ENCODE peak calls at places on chromosomes 6 and 20, in six cellular contexts. T, V, X, J, O and A are unnamed samples.

GRCh38 chr20:17810847-17811604 is 111.3 kb downstream of the BANF2 start:
- DNase-seq in X (no peak), V (no peak), T (no peak), J (no peak), O (no peak), A (no peak)

GRCh38 chr6:45946887-45947286 is 68.8 kb downstream of the CLIC5 start:
- DNase-seq in X (no peak), T (no peak), O (no peak), J (no peak), V (no peak), A (no peak)

GRCh38 chr6:156699017-156699421 is 78.2 kb upstream of the ARID1B start:
- DNase-seq in O (no peak), T (peak; percentile 72), X (no peak), J (peak; percentile 91), V (no peak), A (peak; percentile 4)

GRCh38 chr6:150177260-150178246 is 34.7 kb downstream of the PPP1R14C start:
- DNase-seq in V (peak; percentile 46), T (no peak), X (no peak), J (no peak), O (peak; percentile 88), A (no peak)

GRCh38 chr20:31760457-31761240 is 21.6 kb downstream of the TPX2 start:
- DNase-seq in O (no peak), V (no peak), J (peak; percentile 18), X (no peak), T (peak; percentile 43), A (no peak)

GRCh38 chr6:40844241-40844640 is 194.8 kb downstream of the UNC5CL start:
- DNase-seq in V (no peak), O (no peak), T (no peak), X (no peak), J (no peak), A (no peak)

GRCh38 chr6:133730881-133731280 is 158.0 kb upstream of the TCF21 start:
- DNase-seq in J (peak; percentile 11), T (no peak), O (no peak), X (no peak), V (no peak), A (no peak)

GRCh38 chr20:36883972-36884535 is 8.1 kb downstream of the TLDC2 start:
- DNase-seq in O (no peak), T (no peak), V (no peak), X (no peak), J (no peak), A (no peak)

GRCh38 chr6:70299456-70299855 is 3.4 kb downstream of the COL9A1 start:
- DNase-seq in V (no peak), J (peak; percentile 11), T (no peak), O (peak; percentile 59), X (no peak), A (no peak)

GRCh38 chr6:113306552-113307145 is 550.5 kb upstream of the MARCKS start:
- DNase-seq in V (peak; percentile 60), O (peak; percentile 63), J (peak; percentile 68), T (no peak), X (no peak), A (peak; percentile 81)

DNA sequence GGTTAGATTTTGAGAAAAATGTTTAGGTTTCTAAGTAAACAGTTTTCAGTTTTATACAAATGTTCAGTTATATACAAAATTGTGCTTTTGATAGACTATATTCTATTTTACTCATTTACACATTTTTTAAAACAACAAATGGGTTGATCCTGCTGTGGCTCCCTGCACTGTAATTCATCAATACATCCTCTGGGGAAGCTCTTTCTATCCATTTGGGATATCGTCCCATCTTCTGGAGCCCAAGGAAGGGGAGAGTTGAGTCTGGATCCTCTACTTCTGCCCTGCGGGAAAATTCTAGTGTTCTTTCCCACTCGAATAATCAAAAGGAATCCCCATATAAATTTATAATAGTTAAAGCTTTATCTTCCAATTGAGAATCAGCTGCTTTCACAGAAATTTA is 75.0 kb downstream of the SYCP2L start:
- DNase-seq in X (no peak), T (no peak), J (no peak), O (no peak), V (no peak), A (no peak)
- TF ChIP-seq CTCF in X (no peak), T (peak; percentile 8), J (peak; percentile 13), O (no peak), V (no peak), A (no peak)

DNA sequence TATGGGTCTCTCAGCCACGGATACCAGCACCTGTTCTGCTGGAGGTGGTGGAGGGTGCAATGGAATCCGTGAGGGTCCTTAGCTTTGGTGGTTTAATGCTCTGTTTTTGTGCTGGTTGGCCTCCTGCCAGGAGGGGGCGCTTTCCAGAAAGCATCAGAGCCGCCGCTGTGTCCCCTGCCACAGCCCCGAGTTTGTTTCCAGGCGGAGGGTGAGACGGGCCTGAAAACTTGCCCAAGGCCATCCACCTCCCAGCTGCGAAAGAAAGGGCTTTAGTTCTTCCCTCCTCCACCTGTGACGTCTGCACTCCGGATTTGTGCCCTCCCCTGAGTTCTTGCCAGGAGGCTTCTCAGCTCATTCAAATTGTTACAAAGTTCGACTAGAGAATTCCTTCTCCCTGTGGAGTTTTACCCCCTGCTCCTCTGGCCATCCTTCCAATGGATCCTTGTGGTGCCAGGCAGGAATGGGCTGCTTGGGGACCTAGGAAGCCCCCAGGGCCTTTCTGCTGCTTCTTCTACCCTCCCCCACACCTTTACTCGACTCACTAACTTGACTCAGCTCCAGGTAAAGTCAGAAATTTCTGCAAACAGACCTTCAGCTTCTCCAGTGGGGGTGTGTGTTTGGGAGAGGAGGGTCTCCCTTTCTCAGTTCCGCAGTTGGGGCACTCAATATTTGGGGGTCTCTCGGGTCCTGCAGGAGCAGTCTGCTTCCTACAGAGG is 873.7 kb downstream of the KIF16B start:
- DNase-seq in V (no peak), X (no peak), O (no peak), T (no peak), J (peak; percentile 12), A (no peak)
- TF ChIP-seq CTCF in V (no peak), X (no peak), O (no peak), T (no peak), J (peak; percentile 36), A (no peak)

GRCh38 chr6:130385059-130385695 is 19.4 kb downstream of the TMEM200A start:
- DNase-seq in V (no peak), J (no peak), T (peak; percentile 43), X (peak; percentile 46), O (no peak), A (no peak)

GRCh38 chr6:130381012-130381411 is 15.2 kb downstream of the TMEM200A start:
- DNase-seq in O (no peak), V (no peak), J (no peak), X (no peak), T (peak; percentile 10), A (no peak)

GRCh38 chr6:130382872-130383490 is 17.2 kb downstream of the TMEM200A start:
- DNase-seq in J (no peak), O (no peak), V (no peak), T (no peak), X (no peak), A (no peak)

GRCh38 chr6:130377911-130378310 is 12.1 kb downstream of the TMEM200A start:
- DNase-seq in X (no peak), J (no peak), O (no peak), V (no peak), T (no peak), A (no peak)

GRCh38 chr6:130381459-130382380 is 15.9 kb downstream of the TMEM200A start:
- DNase-seq in V (no peak), J (no peak), T (no peak), O (no peak), X (no peak), A (no peak)
- TF ChIP-seq CTCF in V (no peak), J (no peak), T (peak; percentile 28), O (no peak), X (no peak), A (no peak)

GRCh38 chr6:168197636-168198301 is 118.8 kb upstream of the FRMD1 start:
- DNase-seq in V (no peak), T (no peak), J (no peak), X (no peak), O (no peak), A (no peak)

GRCh38 chr6:168200571-168201134 is 118.9 kb downstream of the DACT2 start:
- DNase-seq in J (no peak), V (no peak), X (no peak), T (no peak), O (no peak), A (no peak)

GRCh38 chr6:168201799-168202198 is 117.8 kb downstream of the DACT2 start:
- DNase-seq in X (no peak), J (no peak), V (no peak), O (no peak), T (no peak), A (no peak)

GRCh38 chr6:168198302-168199180 is 119.5 kb upstream of the FRMD1 start:
- DNase-seq in V (no peak), O (no peak), J (no peak), T (no peak), X (no peak), A (no peak)

DNA sequence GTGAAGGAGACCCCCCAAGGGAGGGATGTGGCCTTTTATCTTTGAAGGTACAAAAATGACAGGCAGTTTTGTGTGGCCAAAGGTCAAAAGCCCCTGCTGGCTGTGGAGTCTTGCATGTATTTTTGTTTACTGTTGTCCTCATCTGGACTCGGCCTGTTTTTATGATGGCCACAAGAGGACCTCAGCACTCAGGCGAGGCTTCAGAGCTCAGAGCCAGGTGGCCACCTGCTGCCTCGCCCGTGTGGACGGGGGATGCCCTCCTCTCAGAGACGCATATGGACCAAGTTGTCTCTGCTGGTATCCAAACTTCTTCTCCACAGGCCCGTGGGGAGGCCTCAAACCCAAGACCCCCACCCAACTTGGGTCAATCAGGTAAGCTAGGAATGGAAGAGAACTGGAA is 118.2 kb downstream of the DACT2 start:
- DNase-seq in X (no peak), J (no peak), V (no peak), T (no peak), O (no peak), A (peak; percentile 30)
- TF ChIP-seq CTCF in X (no peak), J (peak; percentile 33), V (peak; percentile 19), T (no peak), O (peak; percentile 42), A (peak; percentile 42)